ENCODE peak calls at places on chromosomes 6 and 20, in nine cellular contexts. S, K, C, Y, A, B, D, G and J are unnamed samples.

GRCh38 chr6:43825187-43826115 is 55.4 kb downstream of the VEGFA start:
- DNase-seq in S (no peak), K (no peak), C (no peak), Y (no peak), A (no peak), B (no peak), D (no peak), G (no peak), J (no peak)

GRCh38 chr20:21102691-21103311 is 3.4 kb downstream of the LINC00237 start:
- DNase-seq in S (no peak), K (peak; percentile 76), C (peak; percentile 31), Y (peak; percentile 45), A (no peak), B (no peak), D (no peak), G (peak; percentile 24), J (no peak)

GRCh38 chr20:16530201-16530681 is 43.0 kb downstream of the KIF16B start:
- DNase-seq in S (no peak), K (no peak), C (no peak), Y (no peak), A (no peak), B (no peak), D (no peak), G (peak; percentile 67), J (no peak)

GRCh38 chr6:43120938-43121913 is 45.1 kb downstream of the PTK7 start:
- DNase-seq in S (peak; percentile 96), K (no peak), C (peak; percentile 98), Y (no peak), A (peak; percentile 92), B (no peak), D (no peak), G (peak; percentile 63), J (no peak)

GRCh38 chr6:97958143-97958542 is 675.1 kb upstream of the MMS22L start:
- DNase-seq in S (no peak), K (peak; percentile 84), C (no peak), Y (no peak), A (no peak), B (no peak), D (no peak), G (no peak), J (no peak)

GRCh38 chr6:14986370-14986769 is 259.5 kb upstream of the JARID2 start:
- DNase-seq in S (no peak), K (no peak), C (no peak), Y (no peak), A (no peak), B (no peak), D (no peak), G (peak; percentile 47), J (no peak)

GRCh38 chr6:99905209-99906106 is 88.6 kb downstream of the MCHR2 start:
- DNase-seq in S (peak; percentile 48), K (no peak), C (peak; percentile 40), Y (no peak), A (no peak), B (peak; percentile 21), D (no peak), G (no peak), J (no peak)

GRCh38 chr6:168778201-168778600 is 337.2 kb downstream of the SMOC2 start:
- DNase-seq in S (no peak), K (no peak), C (peak; percentile 52), Y (no peak), A (no peak), B (no peak), D (no peak), G (peak; percentile 48), J (no peak)

GRCh38 chr6:3894535-3895302 is 45.5 kb downstream of the FAM50B start:
- DNase-seq in S (no peak), K (peak; percentile 40), C (no peak), Y (no peak), A (no peak), B (no peak), D (no peak), G (no peak), J (no peak)

GRCh38 chr20:63537525-63538203 is 488 bp upstream of the PTK6 start:
- DNase-seq in S (peak; percentile 82), K (peak; percentile 90), C (peak; percentile 95), Y (peak; percentile 78), A (peak; percentile 82), B (peak; percentile 80), D (peak; percentile 94), G (peak; percentile 94), J (peak; percentile 97)

GRCh38 chr20:11452326-11452725 is 465.4 kb upstream of the BTBD3 start:
- DNase-seq in S (peak; percentile 16), K (no peak), C (peak; percentile 45), Y (no peak), A (no peak), B (no peak), D (no peak), G (no peak), J (no peak)

GRCh38 chr20:24783631-24784492 is 165.2 kb upstream of the CST7 start:
- DNase-seq in S (no peak), K (peak; percentile 59), C (no peak), Y (no peak), A (no peak), B (peak; percentile 13), D (no peak), G (no peak), J (no peak)